ENCODE peak calls at places on chromosomes 6 and 20, in four cellular contexts. G is HepG2, L is HCT116, Q is K562. R is an unnamed sample.

GRCh38 chr6:157020398-157021266 is 243.5 kb downstream of the ARID1B start:
- DNase-seq in G (peak), L (peak), Q (peak), R (no peak)

GRCh38 chr6:87730310-87730709 is 28.3 kb upstream of the AKIRIN2 start:
- DNase-seq in Q (no peak), G (peak), L (no peak), R (no peak)

GRCh38 chr6:166478782-166479592 is 96.2 kb upstream of the MPC1 start:
- DNase-seq in Q (no peak), G (no peak), L (no peak), R (no peak)

GRCh38 chr6:90502866-90503407 is 83.9 kb downstream of the MAP3K7 start:
- DNase-seq in Q (peak), G (peak), L (peak), R (no peak)

GRCh38 chr20:2767768-2768631 is 32.4 kb downstream of the CPXM1 start:
- DNase-seq in G (no peak), Q (no peak), L (no peak), R (no peak)

GRCh38 chr6:98975331-98975891 is 27.7 kb upstream of the FBXL4 start:
- DNase-seq in L (no peak), G (no peak), Q (peak), R (no peak)

GRCh38 chr6:30814137-30815084 is 69.9 kb upstream of the DDR1 start:
- DNase-seq in L (peak), Q (peak), G (no peak), R (no peak)

GRCh38 chr6:140346461-140346860 is 972.0 kb upstream of the CITED2 start:
- DNase-seq in Q (no peak), L (no peak), G (no peak), R (no peak)

GRCh38 chr6:157228421-157229218 is 94.7 kb downstream of the TMEM242 start:
- DNase-seq in L (no peak), Q (peak), G (no peak), R (no peak)

GRCh38 chr6:141056945-141057635 is 1075.6 kb upstream of the GJE1 start:
- DNase-seq in Q (no peak), G (no peak), L (no peak), R (no peak)

GRCh38 chr6:116969211-116969863 is 92.3 kb downstream of the RFX6 start:
- DNase-seq in Q (peak), G (peak), L (peak), R (peak)

GRCh38 chr20:50399003-50399916 is 110.9 kb upstream of the PTPN1 start:
- DNase-seq in Q (no peak), L (no peak), G (peak), R (no peak)

GRCh38 chr6:13234130-13234529 is 94.2 kb downstream of the TBC1D7 start:
- DNase-seq in L (no peak), Q (no peak), G (no peak), R (no peak)

GRCh38 chr6:20325641-20326421 is 75.8 kb upstream of the E2F3 start:
- DNase-seq in L (no peak), Q (no peak), G (no peak), R (no peak)

GRCh38 chr20:22810626-22811559 is 224.2 kb upstream of the SSTR4 start:
- DNase-seq in Q (no peak), G (no peak), L (no peak), R (no peak)

GRCh38 chr6:150656156-150656555 is 56.5 kb downstream of the PLEKHG1 start:
- DNase-seq in L (no peak), Q (no peak), G (no peak), R (no peak)

GRCh38 chr20:13858496-13859270 is 73.9 kb downstream of the NDUFAF5 start:
- DNase-seq in L (no peak), G (no peak), Q (no peak), R (no peak)

GRCh38 chr20:35368616-35369423 is 43.0 kb downstream of the UQCC1 start:
- DNase-seq in Q (no peak), L (no peak), G (no peak), R (no peak)

GRCh38 chr6:34005845-34006644 is 139.8 kb downstream of the GRM4 start:
- DNase-seq in L (no peak), G (no peak), Q (no peak), R (no peak)

GRCh38 chr20:4985658-4986057 is 15.7 kb downstream of the SLC23A2 start:
- DNase-seq in Q (no peak), G (no peak), L (no peak), R (no peak)

GRCh38 chr6:56766806-56767178 is 124.1 kb upstream of the DST start:
- DNase-seq in L (no peak), G (no peak), Q (no peak), R (no peak)

GRCh38 chr20:38829296-38829875 is 23.9 kb downstream of the PPP1R16B start:
- DNase-seq in G (no peak), Q (no peak), L (no peak), R (no peak)

GRCh38 chr20:24685736-24686135 is 216.3 kb downstream of the SYNDIG1 start:
- DNase-seq in L (no peak), Q (no peak), G (no peak), R (no peak)

GRCh38 chr6:4723383-4723782 is 52.8 kb upstream of the CDYL start:
- DNase-seq in G (no peak), L (no peak), Q (no peak), R (no peak)

GRCh38 chr6:43953256-43953655 is 174.0 kb downstream of the MRPL14 start:
- DNase-seq in L (no peak), G (no peak), Q (no peak), R (no peak)

GRCh38 chr6:38755207-38755606 is 40.1 kb downstream of the DNAH8 start:
- DNase-seq in Q (no peak), G (no peak), L (peak), R (no peak)

GRCh38 chr20:22825546-22825945 is 209.6 kb upstream of the SSTR4 start:
- DNase-seq in G (no peak), Q (no peak), L (no peak), R (no peak)

GRCh38 chr6:36029464-36029863 is 1.9 kb downstream of the MAPK14 start:
- DNase-seq in G (peak), Q (no peak), L (no peak), R (no peak)

GRCh38 chr6:127606131-127606562 is 29.2 kb downstream of the C6orf58 start:
- DNase-seq in L (peak), G (peak), Q (no peak), R (no peak)

GRCh38 chr6:128507337-128508310 is 12.8 kb downstream of the PTPRK start:
- DNase-seq in G (peak), Q (no peak), L (no peak), R (no peak)

GRCh38 chr20:1893721-1894470 is 1.3 kb upstream of the SIRPA start:
- DNase-seq in G (peak), L (peak), Q (no peak), R (no peak)

GRCh38 chr20:32779500-32780215 is 17.5 kb downstream of the DNMT3B start:
- DNase-seq in G (no peak), L (no peak), Q (peak), R (no peak)

GRCh38 chr6:83113258-83113657 is 45.8 kb downstream of the DOP1A start:
- DNase-seq in L (no peak), Q (no peak), G (no peak), R (no peak)

GRCh38 chr6:13302751-13303667 is 25.3 kb downstream of the TBC1D7 start:
- DNase-seq in Q (peak), L (peak), G (peak), R (peak)

DNA sequence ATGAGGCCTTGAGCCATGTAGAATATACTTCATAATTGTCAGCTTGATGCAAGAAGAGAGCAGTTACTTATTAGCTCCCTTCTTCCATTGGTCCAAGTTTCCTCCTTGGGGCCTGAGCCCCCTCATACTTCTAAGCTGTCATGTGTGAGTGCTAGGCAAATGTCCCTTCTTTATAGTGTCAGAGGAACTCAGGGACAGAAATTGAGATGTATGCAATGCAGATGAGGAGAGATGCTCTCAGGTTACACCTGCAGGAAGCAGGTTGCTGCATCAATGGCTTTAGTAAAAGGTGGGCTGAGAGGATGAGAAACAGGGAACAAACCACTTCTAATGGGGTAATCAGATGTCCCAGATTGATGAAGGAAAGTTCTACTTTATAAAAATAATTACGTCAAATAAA is 6.7 kb upstream of the PDSS2 start:
- DNase-seq in L (no peak), Q (no peak), G (no peak), R (no peak)
- H3K27ac ChIP-seq in L (no peak), Q (no peak), G (no peak), R (no peak)

GRCh38 chr20:10089871-10090587 is 55.2 kb downstream of the ANKEF1 start:
- DNase-seq in G (no peak), L (no peak), Q (no peak), R (no peak)

GRCh38 chr20:10096790-10097189 is 62.0 kb downstream of the ANKEF1 start:
- DNase-seq in G (no peak), L (no peak), Q (no peak), R (no peak)

GRCh38 chr20:10093087-10093591 is 58.4 kb downstream of the ANKEF1 start:
- DNase-seq in G (no peak), L (no peak), Q (no peak), R (no peak)

GRCh38 chr20:10090588-10091166 is 55.9 kb downstream of the ANKEF1 start:
- DNase-seq in L (peak), G (peak), Q (peak), R (peak)

DNA sequence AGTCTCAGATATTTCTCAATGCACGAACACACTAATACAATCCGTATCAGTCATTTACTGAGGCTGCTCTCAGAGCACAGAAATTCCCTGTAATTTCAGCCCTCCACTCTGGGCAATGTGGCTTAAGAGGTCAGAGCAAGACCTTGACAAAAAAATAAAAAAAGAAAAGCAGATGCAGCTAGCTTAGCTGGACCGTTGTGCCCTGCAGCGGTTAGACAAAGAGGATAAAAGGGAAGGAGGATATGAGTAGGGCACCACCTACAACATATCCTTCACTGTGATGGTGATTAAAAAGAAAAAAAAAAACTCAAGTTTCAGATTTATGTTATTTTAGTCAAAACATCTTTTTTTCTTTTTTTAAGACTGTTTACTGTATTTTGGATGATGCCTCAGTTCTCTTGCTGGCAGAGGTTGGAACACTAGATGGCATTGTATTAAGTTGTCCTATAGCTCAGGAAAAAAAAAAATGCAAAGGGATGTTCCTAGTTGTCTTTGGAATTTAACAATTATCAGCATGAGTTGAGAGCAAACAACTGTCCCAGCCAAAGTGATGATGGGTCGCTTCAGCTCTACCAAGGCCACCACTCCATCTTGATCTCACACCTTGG is 59.9 kb downstream of the ANKEF1 start:
- DNase-seq in Q (no peak), G (no peak), L (no peak), R (no peak)
- TF ChIP-seq TCF7L2 in Q (no peak), G (no peak), L (no peak), R (no peak)

GRCh38 chr6:108665495-108666196 is 104.9 kb downstream of the FOXO3 start:
- DNase-seq in Q (no peak), G (no peak), L (no peak), R (no peak)
- H3K27ac ChIP-seq in Q (no peak), G (no peak), L (no peak), R (no peak)

GRCh38 chr6:15530411-15530810 is 132.4 kb downstream of the DTNBP1 start:
- DNase-seq in L (no peak), G (no peak), Q (no peak), R (no peak)
- TF ChIP-seq TCF7L2 in L (no peak), G (no peak), Q (no peak), R (no peak)